ENCODE peak calls at places on chromosomes 16 and 17, in five cellular contexts. One of them, this sample, is unnamed.

GRCh38 chr17:78111727-78112507 is 16.6 kb downstream of the TMC6 start:
- DNase-seq in kidney glomerular epithelial cell: no peak
- DNase-seq in H9: no peak
- DNase-seq in anterior cingulate cortex: no peak
- DNase-seq in putamen: no peak
- DNase-seq in this sample: no peak

GRCh38 chr17:55769625-55770000 is 18.8 kb downstream of the PCTP start:
- DNase-seq in kidney glomerular epithelial cell: no peak
- DNase-seq in anterior cingulate cortex: no peak
- DNase-seq in H9: no peak
- DNase-seq in putamen: no peak
- DNase-seq in this sample: peak

GRCh38 chr17:50953831-50954601 is 87.9 kb upstream of the TOB1 start:
- DNase-seq in putamen: no peak
- DNase-seq in anterior cingulate cortex: no peak
- DNase-seq in kidney glomerular epithelial cell: no peak
- DNase-seq in H9: peak
- DNase-seq in this sample: peak

GRCh38 chr17:37158290-37158689 is 209.5 kb downstream of the AATF start:
- DNase-seq in anterior cingulate cortex: no peak
- DNase-seq in putamen: no peak
- DNase-seq in H9: no peak
- DNase-seq in kidney glomerular epithelial cell: no peak
- DNase-seq in this sample: no peak

GRCh38 chr17:83203073-83203471 is 123.7 kb downstream of the METRNL start:
- DNase-seq in putamen: no peak
- DNase-seq in H9: no peak
- DNase-seq in kidney glomerular epithelial cell: no peak
- DNase-seq in anterior cingulate cortex: no peak
- DNase-seq in this sample: peak

GRCh38 chr16:89110641-89111040 is 17.0 kb downstream of the ACSF3 start:
- DNase-seq in kidney glomerular epithelial cell: no peak
- DNase-seq in putamen: no peak
- DNase-seq in H9: no peak
- DNase-seq in anterior cingulate cortex: no peak
- DNase-seq in this sample: no peak

GRCh38 chr17:66737524-66737923 is 97.4 kb upstream of the CACNG5 start:
- DNase-seq in kidney glomerular epithelial cell: no peak
- DNase-seq in putamen: no peak
- DNase-seq in H9: peak
- DNase-seq in anterior cingulate cortex: peak
- DNase-seq in this sample: peak

GRCh38 chr16:53498984-53499383 is 4.0 kb downstream of the AKTIP start:
- DNase-seq in anterior cingulate cortex: no peak
- DNase-seq in H9: no peak
- DNase-seq in kidney glomerular epithelial cell: no peak
- DNase-seq in putamen: no peak
- DNase-seq in this sample: no peak

GRCh38 chr16:4371481-4372314 is at the start of gene VASN:
- DNase-seq in anterior cingulate cortex: peak
- DNase-seq in kidney glomerular epithelial cell: peak
- DNase-seq in H9: peak
- DNase-seq in putamen: no peak
- DNase-seq in this sample: peak

GRCh38 chr16:89476811-89477261 is 13.5 kb downstream of the ANKRD11 start:
- DNase-seq in H9: no peak
- DNase-seq in putamen: no peak
- DNase-seq in kidney glomerular epithelial cell: no peak
- DNase-seq in anterior cingulate cortex: no peak
- DNase-seq in this sample: no peak

GRCh38 chr16:51167170-51167710 is 16.2 kb upstream of the SALL1 start:
- DNase-seq in putamen: no peak
- DNase-seq in kidney glomerular epithelial cell: no peak
- DNase-seq in H9: no peak
- DNase-seq in anterior cingulate cortex: no peak
- DNase-seq in this sample: no peak

GRCh38 chr17:15270628-15271381 is 5.7 kb upstream of the PMP22 start:
- DNase-seq in putamen: no peak
- DNase-seq in anterior cingulate cortex: no peak
- DNase-seq in H9: no peak
- DNase-seq in kidney glomerular epithelial cell: no peak
- DNase-seq in this sample: no peak

GRCh38 chr17:39730095-39730921 is at the start of gene MIEN1:
- DNase-seq in kidney glomerular epithelial cell: peak
- DNase-seq in H9: peak
- DNase-seq in putamen: peak
- DNase-seq in anterior cingulate cortex: peak
- DNase-seq in this sample: peak

GRCh38 chr16:12917653-12918052 is 16.3 kb downstream of the SHISA9 start:
- DNase-seq in putamen: no peak
- DNase-seq in kidney glomerular epithelial cell: peak
- DNase-seq in anterior cingulate cortex: no peak
- DNase-seq in H9: no peak
- DNase-seq in this sample: peak

GRCh38 chr17:33109331-33110072 is 117.9 kb downstream of the SPACA3 start:
- DNase-seq in putamen: no peak
- DNase-seq in H9: no peak
- DNase-seq in kidney glomerular epithelial cell: no peak
- DNase-seq in anterior cingulate cortex: no peak
- DNase-seq in this sample: peak

GRCh38 chr17:15343749-15344148 is 2.4 kb upstream of the TEKT3 start:
- DNase-seq in H9: no peak
- DNase-seq in anterior cingulate cortex: no peak
- DNase-seq in kidney glomerular epithelial cell: peak
- DNase-seq in putamen: no peak
- DNase-seq in this sample: peak

This sample was measured in AG10803.